ENCODE peak calls at places on chromosome 3, in six cellular contexts. A, K, N, J, Y and S are unnamed samples.

GRCh38 chr3:111803123-111803593 is 55.9 kb upstream of the PHLDB2 start:
- DNase-seq in A (peak; percentile 97), K (peak; percentile 81), N (peak; percentile 98), J (peak; percentile 93), Y (no peak), S (peak; percentile 86)

GRCh38 chr3:61182648-61183047 is 68.6 kb downstream of the FHIT start:
- DNase-seq in A (no peak), K (no peak), N (no peak), J (no peak), Y (no peak), S (no peak)

GRCh38 chr3:81643721-81644120 is 117.7 kb downstream of the GBE1 start:
- DNase-seq in A (peak; percentile 39), K (no peak), N (no peak), J (no peak), Y (peak; percentile 72), S (peak; percentile 27)

GRCh38 chr3:175335229-175335628 is 476.1 kb downstream of the NAALADL2 start:
- DNase-seq in A (peak; percentile 21), K (no peak), N (no peak), J (no peak), Y (no peak), S (peak; percentile 14)

GRCh38 chr3:15291589-15292541 is 40.5 kb downstream of the SH3BP5 start:
- DNase-seq in A (no peak), K (no peak), N (no peak), J (peak; percentile 74), Y (peak; percentile 71), S (peak; percentile 42)

GRCh38 chr3:179927191-179927590 is 109.5 kb downstream of the PEX5L start:
- DNase-seq in A (no peak), K (no peak), N (no peak), J (no peak), Y (no peak), S (no peak)

GRCh38 chr3:64188810-64189560 is 36.3 kb downstream of the PRICKLE2 start:
- DNase-seq in A (peak; percentile 93), K (no peak), N (peak; percentile 86), J (no peak), Y (no peak), S (peak; percentile 97)

GRCh38 chr3:13018039-13018431 is 55.2 kb downstream of the IQSEC1 start:
- DNase-seq in A (no peak), K (no peak), N (no peak), J (peak; percentile 63), Y (no peak), S (no peak)

GRCh38 chr3:10400050-10400748 is 79.3 kb upstream of the SEC13 start:
- DNase-seq in A (no peak), K (no peak), N (no peak), J (no peak), Y (no peak), S (no peak)

GRCh38 chr3:138180375-138181029 is 5.8 kb upstream of the DBR1 start:
- DNase-seq in A (peak; percentile 61), K (no peak), N (no peak), J (no peak), Y (peak; percentile 87), S (peak; percentile 36)

GRCh38 chr3:45814322-45814721 is 18.0 kb upstream of the SLC6A20 start:
- DNase-seq in A (no peak), K (no peak), N (no peak), J (no peak), Y (no peak), S (no peak)

GRCh38 chr3:178076718-178077117 is 459.5 kb upstream of the KCNMB2 start:
- DNase-seq in A (no peak), K (no peak), N (no peak), J (no peak), Y (no peak), S (no peak)

GRCh38 chr3:46080124-46080991 is 53.1 kb upstream of the XCR1 start:
- DNase-seq in A (no peak), K (no peak), N (no peak), J (no peak), Y (peak; percentile 58), S (no peak)

GRCh38 chr3:127688022-127688415 is 15.3 kb downstream of the ABTB1 start:
- DNase-seq in A (no peak), K (peak; percentile 28), N (no peak), J (no peak), Y (no peak), S (no peak)

GRCh38 chr3:184676927-184677326 is 34.9 kb downstream of the MAGEF1 start:
- DNase-seq in A (no peak), K (no peak), N (no peak), J (no peak), Y (no peak), S (no peak)

GRCh38 chr3:157755254-157755653 is 252.0 kb upstream of the VEPH1 start:
- DNase-seq in A (peak; percentile 4), K (no peak), N (no peak), J (no peak), Y (no peak), S (no peak)

GRCh38 chr3:111917300-111917699 is 58.2 kb downstream of the PHLDB2 start:
- DNase-seq in A (peak; percentile 62), K (no peak), N (peak; percentile 60), J (no peak), Y (no peak), S (no peak)

GRCh38 chr3:16740531-16740930 is 135.3 kb upstream of the DAZL start:
- DNase-seq in A (peak; percentile 10), K (no peak), N (no peak), J (no peak), Y (no peak), S (no peak)

GRCh38 chr3:43400162-43400561 is 113.8 kb downstream of the SNRK start:
- DNase-seq in A (no peak), K (no peak), N (no peak), J (no peak), Y (no peak), S (no peak)

GRCh38 chr3:195438371-195438770 is 4.4 kb downstream of the ACAP2 start:
- DNase-seq in A (no peak), K (no peak), N (peak; percentile 62), J (no peak), Y (no peak), S (no peak)

GRCh38 chr3:2535206-2535605 is 436.5 kb downstream of the CNTN4 start:
- DNase-seq in A (no peak), K (no peak), N (no peak), J (no peak), Y (no peak), S (no peak)

GRCh38 chr3:8529738-8530525 is 28.3 kb downstream of the LMCD1 start:
- DNase-seq in A (no peak), K (no peak), N (no peak), J (no peak), Y (no peak), S (peak; percentile 41)

GRCh38 chr3:195549931-195550519 is 6.9 kb upstream of the PPP1R2 start:
- DNase-seq in A (peak; percentile 73), K (no peak), N (no peak), J (no peak), Y (no peak), S (peak; percentile 36)

GRCh38 chr3:15063238-15063637 is 1.9 kb downstream of the MRPS25 start:
- DNase-seq in A (no peak), K (no peak), N (no peak), J (no peak), Y (no peak), S (no peak)

GRCh38 chr3:179726075-179726742 is 73.4 kb downstream of the USP13 start:
- DNase-seq in A (no peak), K (no peak), N (no peak), J (no peak), Y (no peak), S (no peak)

GRCh38 chr3:87167634-87168456 is 59.3 kb upstream of the CHMP2B start:
- DNase-seq in A (peak; percentile 63), K (no peak), N (no peak), J (no peak), Y (peak; percentile 47), S (peak; percentile 52)

GRCh38 chr3:158247288-158247687 is 137.4 kb downstream of the RSRC1 start:
- DNase-seq in A (no peak), K (no peak), N (no peak), J (no peak), Y (no peak), S (no peak)

GRCh38 chr3:146133436-146133835 is 27.5 kb downstream of the PLOD2 start:
- DNase-seq in A (no peak), K (no peak), N (no peak), J (no peak), Y (no peak), S (no peak)

GRCh38 chr3:128504533-128504915 is 11.5 kb upstream of the GATA2 start:
- DNase-seq in A (no peak), K (no peak), N (no peak), J (no peak), Y (no peak), S (no peak)

GRCh38 chr3:191681198-191681597 is 220.2 kb downstream of the PYDC2 start:
- DNase-seq in A (no peak), K (no peak), N (no peak), J (no peak), Y (no peak), S (no peak)

GRCh38 chr3:184305577-184305976 is 6.5 kb downstream of the PSMD2 start:
- DNase-seq in A (no peak), K (no peak), N (no peak), J (no peak), Y (no peak), S (peak; percentile 11)

GRCh38 chr3:98390366-98390765 is at the start of gene OR5K3:
- DNase-seq in A (no peak), K (no peak), N (no peak), J (no peak), Y (no peak), S (no peak)

GRCh38 chr3:66037986-66038369 is 740 bp downstream of the MAGI1 start:
- DNase-seq in A (peak; percentile 38), K (no peak), N (no peak), J (peak; percentile 76), Y (no peak), S (peak; percentile 49)